ENCODE peak calls at places on chromosomes 1 and 21, in nine cellular contexts. R is lower lobe of right lung; W is stimulated activated CD8-positive, alpha-beta memory T cell treated with anti-CD3 and anti-CD28 coated beads, Interleukin-2, amount 100 ng/mL, for 1 hour; H is NCI-H1694 treated with DMSO at 0.1 percent for 48 hours; Z is adipocyte; U is epithelial cell of proximal tubule; G is ELF-1; L is Calu3; D is sciatic nerve. F is an unnamed sample.
A peak's percentile ranks its signal among the peaks of the same experiment; 100 is the strongest.

GRCh38 chr1:198620951-198621824 is 17.7 kb upstream of the PTPRC start:
- DNase-seq in G (no peak), Z (no peak), L (no peak), H (no peak), U (peak; percentile 74), D (no peak), R (peak; percentile 42), W (peak; percentile 39), F (no peak)

GRCh38 chr1:164716992-164717703 is 158.2 kb downstream of the PBX1 start:
- DNase-seq in U (no peak), R (no peak), Z (peak; percentile 25), D (no peak), W (no peak), L (no peak), H (no peak), G (no peak), F (no peak)

GRCh38 chr1:215872658-215873057 is 305.6 kb downstream of the KCTD3 start:
- DNase-seq in U (no peak), W (no peak), L (no peak), Z (no peak), G (no peak), D (no peak), H (no peak), R (no peak), F (no peak)

GRCh38 chr1:223189903-223190724 is 47.1 kb upstream of the TLR5 start:
- DNase-seq in U (no peak), Z (peak; percentile 19), R (no peak), D (no peak), L (peak; percentile 52), G (no peak), H (no peak), W (no peak), F (no peak)

GRCh38 chr1:178784131-178784536 is 59.1 kb downstream of the RALGPS2 start:
- DNase-seq in Z (peak; percentile 3), W (no peak), G (no peak), H (no peak), U (no peak), D (no peak), R (no peak), L (no peak), F (no peak)

GRCh38 chr1:56821462-56821797 is 2.2 kb upstream of the FYB2 start:
- DNase-seq in D (no peak), H (no peak), R (no peak), G (no peak), U (no peak), L (no peak), Z (no peak), W (no peak), F (no peak)

GRCh38 chr1:29410476-29410875 is 174.2 kb downstream of the PTPRU start:
- DNase-seq in H (peak; percentile 83), L (no peak), R (no peak), U (no peak), G (no peak), D (no peak), W (no peak), Z (no peak), F (peak; percentile 33)

GRCh38 chr1:47232187-47232874 is at the start of gene TAL1:
- DNase-seq in G (no peak), Z (no peak), D (no peak), U (no peak), H (no peak), W (no peak), R (peak; percentile 55), L (no peak), F (no peak)

GRCh38 chr21:45142469-45142868 is 68.1 kb downstream of the ADARB1 start:
- DNase-seq in L (no peak), Z (peak; percentile 77), W (no peak), H (no peak), U (no peak), D (no peak), R (no peak), G (no peak), F (peak; percentile 72)

GRCh38 chr1:20380616-20381035 is 90.0 kb downstream of the VWA5B1 start:
- DNase-seq in Z (peak; percentile 68), L (no peak), G (no peak), W (no peak), R (no peak), D (no peak), U (no peak), H (no peak), F (no peak)

F was measured in coronary artery.